ENCODE peak calls at places on chromosomes 6 and 20, in nine cellular contexts. One of them, this sample, is unnamed.

GRCh38 chr6:159461266-159461665 is 231.8 kb downstream of the SOD2 start:
- DNase-seq in caudate nucleus: no peak
- DNase-seq in NCI-H345: peak
- DNase-seq in SW480: peak
- DNase-seq in spleen: no peak
- DNase-seq in ACHN: no peak
- DNase-seq in HTR-8/SVneo: no peak
- DNase-seq in RCC 7860: no peak
- DNase-seq in right cardiac atrium: no peak
- DNase-seq in this sample: no peak

GRCh38 chr6:153150767-153151440 is 19.8 kb upstream of the RGS17 start:
- DNase-seq in caudate nucleus: no peak
- DNase-seq in NCI-H345: peak
- DNase-seq in SW480: peak
- DNase-seq in spleen: no peak
- DNase-seq in ACHN: peak
- DNase-seq in HTR-8/SVneo: no peak
- DNase-seq in RCC 7860: peak
- DNase-seq in right cardiac atrium: no peak
- DNase-seq in this sample: peak

GRCh38 chr6:71766796-71767195 is 119.6 kb upstream of the RIMS1 start:
- DNase-seq in caudate nucleus: no peak
- DNase-seq in NCI-H345: no peak
- DNase-seq in SW480: no peak
- DNase-seq in spleen: no peak
- DNase-seq in ACHN: no peak
- DNase-seq in HTR-8/SVneo: no peak
- DNase-seq in RCC 7860: no peak
- DNase-seq in right cardiac atrium: no peak
- DNase-seq in this sample: no peak

GRCh38 chr6:5998741-5999687 is 7.7 kb downstream of the NRN1 start:
- DNase-seq in caudate nucleus: no peak
- DNase-seq in NCI-H345: no peak
- DNase-seq in SW480: no peak
- DNase-seq in spleen: peak
- DNase-seq in ACHN: no peak
- DNase-seq in HTR-8/SVneo: no peak
- DNase-seq in RCC 7860: no peak
- DNase-seq in right cardiac atrium: peak
- DNase-seq in this sample: no peak

GRCh38 chr6:40936810-40937209 is 102.2 kb downstream of the UNC5CL start:
- DNase-seq in caudate nucleus: no peak
- DNase-seq in NCI-H345: no peak
- DNase-seq in SW480: no peak
- DNase-seq in spleen: no peak
- DNase-seq in ACHN: peak
- DNase-seq in HTR-8/SVneo: peak
- DNase-seq in RCC 7860: peak
- DNase-seq in right cardiac atrium: no peak
- DNase-seq in this sample: no peak

GRCh38 chr6:105569706-105570105 is 166.8 kb upstream of the PREP start:
- DNase-seq in caudate nucleus: no peak
- DNase-seq in NCI-H345: no peak
- DNase-seq in SW480: no peak
- DNase-seq in spleen: no peak
- DNase-seq in ACHN: no peak
- DNase-seq in HTR-8/SVneo: no peak
- DNase-seq in RCC 7860: peak
- DNase-seq in right cardiac atrium: no peak
- DNase-seq in this sample: no peak

GRCh38 chr20:10659651-10660601 is 13.9 kb downstream of the JAG1 start:
- DNase-seq in caudate nucleus: no peak
- DNase-seq in NCI-H345: peak
- DNase-seq in SW480: no peak
- DNase-seq in spleen: no peak
- DNase-seq in ACHN: no peak
- DNase-seq in HTR-8/SVneo: no peak
- DNase-seq in RCC 7860: no peak
- DNase-seq in right cardiac atrium: no peak
- DNase-seq in this sample: no peak

GRCh38 chr6:79034865-79035264 is 43.2 kb downstream of the PHIP start:
- DNase-seq in caudate nucleus: no peak
- DNase-seq in NCI-H345: no peak
- DNase-seq in SW480: no peak
- DNase-seq in spleen: no peak
- DNase-seq in ACHN: no peak
- DNase-seq in HTR-8/SVneo: no peak
- DNase-seq in RCC 7860: no peak
- DNase-seq in right cardiac atrium: no peak
- DNase-seq in this sample: no peak

GRCh38 chr6:120290964-120291363 is 941.4 kb upstream of the MAN1A1 start:
- DNase-seq in caudate nucleus: no peak
- DNase-seq in NCI-H345: no peak
- DNase-seq in SW480: no peak
- DNase-seq in spleen: no peak
- DNase-seq in ACHN: no peak
- DNase-seq in HTR-8/SVneo: no peak
- DNase-seq in RCC 7860: no peak
- DNase-seq in right cardiac atrium: no peak
- DNase-seq in this sample: no peak

GRCh38 chr6:31055401-31055800 is 45.1 kb downstream of the MUC22 start:
- DNase-seq in caudate nucleus: no peak
- DNase-seq in NCI-H345: no peak
- DNase-seq in SW480: no peak
- DNase-seq in spleen: no peak
- DNase-seq in ACHN: no peak
- DNase-seq in HTR-8/SVneo: no peak
- DNase-seq in RCC 7860: peak
- DNase-seq in right cardiac atrium: no peak
- DNase-seq in this sample: no peak

GRCh38 chr6:39881851-39882566 is 52.3 kb downstream of the MOCS1 start:
- DNase-seq in caudate nucleus: no peak
- DNase-seq in NCI-H345: no peak
- DNase-seq in SW480: no peak
- DNase-seq in spleen: no peak
- DNase-seq in ACHN: no peak
- DNase-seq in HTR-8/SVneo: no peak
- DNase-seq in RCC 7860: no peak
- DNase-seq in right cardiac atrium: peak
- DNase-seq in this sample: no peak

GRCh38 chr6:130843575-130844320 is 16.5 kb downstream of the SMLR1 start:
- DNase-seq in caudate nucleus: no peak
- DNase-seq in NCI-H345: peak
- DNase-seq in SW480: peak
- DNase-seq in spleen: no peak
- DNase-seq in ACHN: peak
- DNase-seq in HTR-8/SVneo: peak
- DNase-seq in RCC 7860: no peak
- DNase-seq in right cardiac atrium: no peak
- DNase-seq in this sample: peak

GRCh38 chr6:75402296-75402695 is 91.3 kb downstream of the FILIP1 start:
- DNase-seq in caudate nucleus: no peak
- DNase-seq in NCI-H345: no peak
- DNase-seq in SW480: peak
- DNase-seq in spleen: no peak
- DNase-seq in ACHN: peak
- DNase-seq in HTR-8/SVneo: no peak
- DNase-seq in RCC 7860: peak
- DNase-seq in right cardiac atrium: peak
- DNase-seq in this sample: no peak

GRCh38 chr6:158595223-158595622 is 35.3 kb downstream of the TMEM181 start:
- DNase-seq in caudate nucleus: no peak
- DNase-seq in NCI-H345: no peak
- DNase-seq in SW480: no peak
- DNase-seq in spleen: no peak
- DNase-seq in ACHN: peak
- DNase-seq in HTR-8/SVneo: no peak
- DNase-seq in RCC 7860: no peak
- DNase-seq in right cardiac atrium: no peak
- DNase-seq in this sample: peak

GRCh38 chr6:4017847-4018193 is 61.1 kb downstream of the FAM217A start:
- DNase-seq in caudate nucleus: no peak
- DNase-seq in NCI-H345: no peak
- DNase-seq in SW480: peak
- DNase-seq in spleen: no peak
- DNase-seq in ACHN: peak
- DNase-seq in HTR-8/SVneo: peak
- DNase-seq in RCC 7860: peak
- DNase-seq in right cardiac atrium: no peak
- DNase-seq in this sample: peak

GRCh38 chr20:50834599-50835005 is 39.7 kb downstream of the BCAS4 start:
- DNase-seq in caudate nucleus: no peak
- DNase-seq in NCI-H345: no peak
- DNase-seq in SW480: peak
- DNase-seq in spleen: no peak
- DNase-seq in ACHN: no peak
- DNase-seq in HTR-8/SVneo: no peak
- DNase-seq in RCC 7860: no peak
- DNase-seq in right cardiac atrium: no peak
- DNase-seq in this sample: no peak

GRCh38 chr20:45367126-45367525 is 4.2 kb downstream of the SYS1 start:
- DNase-seq in caudate nucleus: no peak
- DNase-seq in NCI-H345: no peak
- DNase-seq in SW480: no peak
- DNase-seq in spleen: no peak
- DNase-seq in ACHN: no peak
- DNase-seq in HTR-8/SVneo: no peak
- DNase-seq in RCC 7860: no peak
- DNase-seq in right cardiac atrium: no peak
- DNase-seq in this sample: no peak

GRCh38 chr20:20174089-20174835 is 121.9 kb downstream of the CFAP61 start:
- DNase-seq in caudate nucleus: no peak
- DNase-seq in NCI-H345: no peak
- DNase-seq in SW480: no peak
- DNase-seq in spleen: no peak
- DNase-seq in ACHN: no peak
- DNase-seq in HTR-8/SVneo: no peak
- DNase-seq in RCC 7860: no peak
- DNase-seq in right cardiac atrium: no peak
- DNase-seq in this sample: peak

GRCh38 chr6:19757036-19757435 is 80.1 kb upstream of the ID4 start:
- DNase-seq in caudate nucleus: no peak
- DNase-seq in NCI-H345: no peak
- DNase-seq in SW480: no peak
- DNase-seq in spleen: no peak
- DNase-seq in ACHN: no peak
- DNase-seq in HTR-8/SVneo: peak
- DNase-seq in RCC 7860: peak
- DNase-seq in right cardiac atrium: no peak
- DNase-seq in this sample: no peak

GRCh38 chr6:30881987-30882763 is 2.1 kb upstream of the DDR1 start:
- DNase-seq in caudate nucleus: no peak
- DNase-seq in NCI-H345: no peak
- DNase-seq in SW480: peak
- DNase-seq in spleen: no peak
- DNase-seq in ACHN: no peak
- DNase-seq in HTR-8/SVneo: peak
- DNase-seq in RCC 7860: no peak
- DNase-seq in right cardiac atrium: peak
- DNase-seq in this sample: peak

GRCh38 chr6:80541886-80542285 is 435.4 kb downstream of the BCKDHB start:
- DNase-seq in caudate nucleus: no peak
- DNase-seq in NCI-H345: no peak
- DNase-seq in SW480: no peak
- DNase-seq in spleen: no peak
- DNase-seq in ACHN: no peak
- DNase-seq in HTR-8/SVneo: no peak
- DNase-seq in RCC 7860: peak
- DNase-seq in right cardiac atrium: no peak
- DNase-seq in this sample: no peak

GRCh38 chr6:43508481-43509141 is 1.5 kb downstream of the LRRC73 start:
- DNase-seq in caudate nucleus: no peak
- DNase-seq in NCI-H345: no peak
- DNase-seq in SW480: no peak
- DNase-seq in spleen: peak
- DNase-seq in ACHN: no peak
- DNase-seq in HTR-8/SVneo: no peak
- DNase-seq in RCC 7860: no peak
- DNase-seq in right cardiac atrium: no peak
- DNase-seq in this sample: no peak

GRCh38 chr6:133225560-133225959 is 15.6 kb upstream of the EYA4 start:
- DNase-seq in caudate nucleus: no peak
- DNase-seq in NCI-H345: no peak
- DNase-seq in SW480: no peak
- DNase-seq in spleen: no peak
- DNase-seq in ACHN: no peak
- DNase-seq in HTR-8/SVneo: no peak
- DNase-seq in RCC 7860: no peak
- DNase-seq in right cardiac atrium: no peak
- DNase-seq in this sample: no peak

GRCh38 chr20:49343246-49343645 is 65.4 kb upstream of the ZNFX1 start:
- DNase-seq in caudate nucleus: no peak
- DNase-seq in NCI-H345: no peak
- DNase-seq in SW480: no peak
- DNase-seq in spleen: no peak
- DNase-seq in ACHN: peak
- DNase-seq in HTR-8/SVneo: peak
- DNase-seq in RCC 7860: no peak
- DNase-seq in right cardiac atrium: no peak
- DNase-seq in this sample: no peak

GRCh38 chr20:5766085-5766764 is 16.0 kb downstream of the SHLD1 start:
- DNase-seq in caudate nucleus: peak
- DNase-seq in NCI-H345: no peak
- DNase-seq in SW480: no peak
- DNase-seq in spleen: no peak
- DNase-seq in ACHN: no peak
- DNase-seq in HTR-8/SVneo: no peak
- DNase-seq in RCC 7860: no peak
- DNase-seq in right cardiac atrium: peak
- DNase-seq in this sample: no peak

GRCh38 chr6:110878751-110879539 is 4.4 kb downstream of the AMD1 start:
- DNase-seq in caudate nucleus: peak
- DNase-seq in NCI-H345: no peak
- DNase-seq in SW480: peak
- DNase-seq in spleen: no peak
- DNase-seq in ACHN: peak
- DNase-seq in HTR-8/SVneo: no peak
- DNase-seq in RCC 7860: no peak
- DNase-seq in right cardiac atrium: no peak
- DNase-seq in this sample: no peak

GRCh38 chr6:24630861-24631505 is 15.0 kb downstream of the KIAA0319 start:
- DNase-seq in caudate nucleus: no peak
- DNase-seq in NCI-H345: no peak
- DNase-seq in SW480: no peak
- DNase-seq in spleen: no peak
- DNase-seq in ACHN: no peak
- DNase-seq in HTR-8/SVneo: no peak
- DNase-seq in RCC 7860: no peak
- DNase-seq in right cardiac atrium: no peak
- DNase-seq in this sample: no peak

GRCh38 chr20:14860410-14860814 is 523.0 kb upstream of the FLRT3 start:
- DNase-seq in caudate nucleus: no peak
- DNase-seq in NCI-H345: peak
- DNase-seq in SW480: peak
- DNase-seq in spleen: no peak
- DNase-seq in ACHN: no peak
- DNase-seq in HTR-8/SVneo: no peak
- DNase-seq in RCC 7860: no peak
- DNase-seq in right cardiac atrium: no peak
- DNase-seq in this sample: peak

GRCh38 chr20:39676857-39677351 is 714.8 kb downstream of the DHX35 start:
- DNase-seq in caudate nucleus: no peak
- DNase-seq in NCI-H345: peak
- DNase-seq in SW480: peak
- DNase-seq in spleen: no peak
- DNase-seq in ACHN: peak
- DNase-seq in HTR-8/SVneo: no peak
- DNase-seq in RCC 7860: peak
- DNase-seq in right cardiac atrium: no peak
- DNase-seq in this sample: no peak

GRCh38 chr20:57229490-57229889 is 37.0 kb downstream of the BMP7 start:
- DNase-seq in caudate nucleus: no peak
- DNase-seq in NCI-H345: no peak
- DNase-seq in SW480: no peak
- DNase-seq in spleen: no peak
- DNase-seq in ACHN: no peak
- DNase-seq in HTR-8/SVneo: no peak
- DNase-seq in RCC 7860: no peak
- DNase-seq in right cardiac atrium: no peak
- DNase-seq in this sample: no peak

GRCh38 chr6:96153775-96154174 is 138.0 kb downstream of the FUT9 start:
- DNase-seq in caudate nucleus: no peak
- DNase-seq in NCI-H345: no peak
- DNase-seq in SW480: no peak
- DNase-seq in spleen: no peak
- DNase-seq in ACHN: peak
- DNase-seq in HTR-8/SVneo: no peak
- DNase-seq in RCC 7860: no peak
- DNase-seq in right cardiac atrium: no peak
- DNase-seq in this sample: no peak

This sample was measured in NCI-H146.